ENCODE peak calls at places on chromosomes 16 and 17, in six cellular contexts. V is adrenal gland, H is AG04450, O is Peyer's patch, I is A673, Z is transverse colon. R is an unnamed sample.

GRCh38 chr16:35146031-35146710 is 1686.8 kb downstream of the TP53TG3F start:
- DNase-seq in V (no peak), H (no peak), O (no peak), I (no peak), Z (no peak), R (no peak)

GRCh38 chr17:79043191-79043930 is 19.4 kb downstream of the C1QTNF1 start:
- DNase-seq in V (no peak), H (no peak), O (no peak), I (no peak), Z (no peak), R (no peak)

GRCh38 chr17:42750730-42751356 is 6.0 kb upstream of the EZH1 start:
- DNase-seq in V (no peak), H (no peak), O (no peak), I (no peak), Z (no peak), R (no peak)

GRCh38 chr17:51371732-51372151 is 111.4 kb downstream of the UTP18 start:
- DNase-seq in V (peak; percentile 46), H (no peak), O (no peak), I (peak; percentile 80), Z (no peak), R (peak; percentile 54)

GRCh38 chr16:53168744-53169143 is 114.0 kb downstream of the CHD9 start:
- DNase-seq in V (no peak), H (no peak), O (no peak), I (no peak), Z (no peak), R (no peak)

GRCh38 chr17:57104461-57105175 is 19.6 kb downstream of the AKAP1 start:
- DNase-seq in V (no peak), H (no peak), O (no peak), I (no peak), Z (no peak), R (no peak)

GRCh38 chr16:22386976-22387375 is 12.6 kb upstream of the CDR2 start:
- DNase-seq in V (no peak), H (peak; percentile 78), O (no peak), I (peak; percentile 20), Z (no peak), R (no peak)

GRCh38 chr17:6636616-6637457 is 3.7 kb downstream of the KIAA0753 start:
- DNase-seq in V (no peak), H (no peak), O (no peak), I (no peak), Z (no peak), R (no peak)

GRCh38 chr16:27436921-27437650 is 35.1 kb downstream of the IL21R start:
- DNase-seq in V (no peak), H (no peak), O (peak; percentile 37), I (no peak), Z (no peak), R (peak; percentile 15)

GRCh38 chr17:57355090-57355859 is 99.0 kb downstream of the MSI2 start:
- DNase-seq in V (peak; percentile 47), H (no peak), O (no peak), I (no peak), Z (peak; percentile 26), R (no peak)

GRCh38 chr17:46742539-46743270 is 75.8 kb downstream of the WNT3 start:
- DNase-seq in V (peak; percentile 67), H (peak; percentile 39), O (peak; percentile 81), I (no peak), Z (no peak), R (no peak)

GRCh38 chr16:49463529-49463928 is 89.9 kb downstream of the C16orf78 start:
- DNase-seq in V (no peak), H (no peak), O (peak; percentile 92), I (no peak), Z (peak; percentile 72), R (peak; percentile 67)

GRCh38 chr17:68435361-68435760 is 21.9 kb downstream of the WIPI1 start:
- DNase-seq in V (no peak), H (no peak), O (no peak), I (no peak), Z (no peak), R (no peak)

GRCh38 chr16:27405546-27406451 is 3.8 kb downstream of the IL21R start:
- DNase-seq in V (no peak), H (no peak), O (no peak), I (no peak), Z (no peak), R (no peak)

GRCh38 chr17:39988206-39988810 is 7.7 kb downstream of the PSMD3 start:
- DNase-seq in V (no peak), H (no peak), O (no peak), I (no peak), Z (no peak), R (no peak)

GRCh38 chr16:1565083-1565805 is 31.8 kb downstream of the TMEM204 start:
- DNase-seq in V (no peak), H (no peak), O (no peak), I (no peak), Z (no peak), R (no peak)

GRCh38 chr17:77215281-77215680 is 74.5 kb downstream of the SEC14L1 start:
- DNase-seq in V (no peak), H (no peak), O (no peak), I (no peak), Z (no peak), R (no peak)

GRCh38 chr17:77213778-77214132 is 73.0 kb downstream of the SEC14L1 start:
- DNase-seq in V (no peak), H (no peak), O (no peak), I (no peak), Z (no peak), R (no peak)

GRCh38 chr17:77214328-77214727 is 73.6 kb downstream of the SEC14L1 start:
- DNase-seq in V (no peak), H (no peak), O (no peak), I (no peak), Z (no peak), R (no peak)

GRCh38 chr17:77212833-77213777 is 72.3 kb downstream of the SEC14L1 start:
- DNase-seq in V (no peak), H (no peak), O (no peak), I (no peak), Z (no peak), R (no peak)

GRCh38 chr17:77214743-77215142 is 74.0 kb downstream of the SEC14L1 start:
- DNase-seq in V (peak; percentile 43), H (no peak), O (peak; percentile 57), I (peak; percentile 54), Z (peak; percentile 40), R (no peak)
- TF ChIP-seq CTCF in V (peak; percentile 10), H (peak; percentile 50), O (peak; percentile 15), I (peak; percentile 61), Z (peak; percentile 49), R (peak; percentile 14)

DNA sequence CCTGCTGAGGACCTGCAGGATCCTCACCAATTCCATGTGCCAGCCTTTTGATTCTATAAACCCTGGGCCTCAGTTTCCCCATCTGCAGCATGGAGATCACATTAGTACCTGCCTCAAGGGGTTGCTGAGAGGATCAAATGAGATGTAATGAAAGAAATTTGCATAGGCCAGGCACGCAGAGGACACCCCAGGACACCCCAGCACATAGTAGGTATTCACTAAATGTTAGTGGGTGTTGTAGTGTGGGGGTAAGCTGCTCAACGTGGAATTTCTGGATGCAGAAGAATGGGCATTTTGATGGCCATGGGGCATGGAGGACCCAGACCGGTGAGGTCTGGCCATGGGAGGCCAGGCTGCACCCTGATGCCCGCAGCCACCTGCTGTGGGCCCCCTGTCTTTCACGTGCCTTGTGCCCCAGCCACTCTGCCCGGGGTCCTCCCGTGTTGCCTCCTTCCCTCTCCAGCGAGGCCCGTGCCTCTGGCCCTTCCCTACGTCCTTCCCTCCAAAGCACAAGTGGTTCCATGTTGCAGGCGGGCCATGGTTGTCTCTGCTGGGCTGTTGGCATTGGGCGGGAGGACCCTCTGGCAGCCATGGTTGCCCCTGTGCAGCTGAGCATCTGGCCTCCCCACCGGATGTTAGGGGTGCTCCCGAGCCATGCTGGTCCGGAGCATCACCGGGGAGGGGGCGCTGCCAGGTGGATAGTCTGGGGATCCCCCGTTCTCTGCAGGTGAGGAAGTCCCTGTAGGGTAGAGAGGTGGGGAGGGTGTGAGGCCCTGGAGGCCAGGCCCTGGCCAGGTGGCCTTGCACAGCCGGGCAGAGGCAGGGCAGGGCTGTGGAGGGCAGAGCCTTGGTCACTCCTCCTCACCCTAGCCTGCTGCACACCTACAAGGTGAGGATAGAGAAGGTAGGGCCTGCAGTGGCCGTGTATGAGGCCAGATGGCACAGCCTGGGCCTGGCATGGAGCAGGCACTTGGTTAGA is 8.6 kb downstream of the MAP2K3 start:
- DNase-seq in V (no peak), H (no peak), O (no peak), I (no peak), Z (no peak), R (no peak)
- H3K9me3 ChIP-seq in V (no peaks in the 10 kb centered on the region), H (peaks cover 68% of the 10 kb centered on the region), O (no peaks in the 10 kb centered on the region), I (peaks cover 16% of the 10 kb centered on the region), Z (no peaks in the 10 kb centered on the region), R (no peaks in the 10 kb centered on the region)

DNA sequence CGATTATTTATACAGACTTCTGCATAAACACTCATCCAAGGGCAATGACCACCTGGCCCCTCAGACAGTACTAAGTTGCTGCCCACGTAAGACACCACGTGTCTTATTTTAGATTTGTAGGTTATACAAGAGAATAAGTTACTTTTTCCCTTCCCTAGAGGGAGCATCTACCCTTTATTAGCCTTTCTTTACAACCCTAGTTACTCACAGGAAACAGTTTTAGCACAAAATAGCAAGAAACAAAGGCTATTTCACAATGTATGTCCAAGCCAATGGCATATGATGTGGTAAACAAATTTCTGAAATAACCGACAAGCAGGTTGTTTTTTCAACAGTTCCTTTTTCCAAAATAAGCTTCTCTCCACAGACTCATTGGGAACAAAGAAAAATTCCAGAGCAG is 50.1 kb upstream of the ERN1 start:
- DNase-seq in V (no peak), H (no peak), O (no peak), I (no peak), Z (no peak), R (no peak)
- TF ChIP-seq CTCF in V (no peak), H (peak; percentile 47), O (no peak), I (no peak), Z (no peak), R (no peak)

GRCh38 chr17:8204761-8205555 is 5.4 kb downstream of the AURKB start:
- DNase-seq in V (no peak), H (no peak), O (no peak), I (no peak), Z (no peak), R (no peak)
- H3K9me3 ChIP-seq in V (no peaks in the 10 kb centered on the region), H (no peaks in the 10 kb centered on the region), O (no peaks in the 10 kb centered on the region), I (no peaks in the 10 kb centered on the region), Z (no peaks in the 10 kb centered on the region), R (no peaks in the 10 kb centered on the region)

DNA sequence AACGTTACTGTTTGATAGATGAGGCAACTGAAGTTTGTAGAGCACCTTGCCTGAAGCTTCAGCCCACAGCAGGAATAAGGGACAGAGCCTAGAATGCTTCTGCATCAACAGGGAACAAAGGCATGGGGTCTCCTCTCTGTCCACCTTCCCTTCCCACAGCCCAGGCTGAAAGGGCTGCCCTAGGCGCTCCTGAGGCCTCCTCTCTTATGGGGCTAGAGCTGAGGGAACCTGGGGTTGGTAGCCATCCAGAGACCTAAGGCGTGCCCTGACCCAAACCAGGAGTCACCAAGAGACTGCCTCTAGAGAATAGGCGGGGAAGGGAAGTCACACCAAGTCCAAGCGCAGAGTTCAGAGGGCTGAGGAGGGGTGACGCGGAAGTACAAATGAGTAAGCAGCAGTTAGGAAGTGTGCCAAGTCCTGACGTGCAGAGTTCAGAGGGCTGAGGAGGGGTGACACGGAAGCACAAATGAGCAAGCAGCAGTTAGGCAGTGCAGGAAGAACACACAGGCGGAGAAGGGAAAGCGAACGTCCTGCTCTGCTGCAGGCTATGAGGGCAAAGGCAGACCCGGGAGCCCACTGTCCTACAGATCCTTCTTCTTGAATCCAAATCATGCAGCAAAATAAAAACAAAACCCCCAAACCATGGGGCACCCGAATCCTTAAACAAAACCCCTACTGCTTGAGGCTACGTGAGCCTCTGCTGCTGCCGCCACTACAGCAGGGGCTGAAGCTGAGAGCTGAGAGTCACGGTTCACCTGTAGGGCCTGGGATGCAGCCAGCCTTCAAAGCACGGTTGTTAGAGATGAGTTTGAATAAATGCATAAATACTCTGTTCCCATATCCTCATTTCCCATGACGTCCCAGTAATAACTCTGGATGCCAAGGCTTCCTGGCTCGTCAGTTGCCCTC is 2.7 kb upstream of the SPG7 start:
- DNase-seq in V (peak; percentile 96), H (peak; percentile 77), O (peak; percentile 98), I (peak; percentile 33), Z (peak; percentile 97), R (peak; percentile 87)
- TF ChIP-seq CTCF in V (no peak), H (no peak), O (no peak), I (no peak), Z (no peak), R (no peak)